ENCODE peak calls at places on chromosomes 1 and 21, in ten cellular contexts. G is sigmoid colon, T is kidney, O is stomach, Q is mucosa of descending colon, I is BJ, Y is prostate gland, Z is ovary, H is AG04450, E is A549. U is an unnamed sample.

GRCh38 chr21:15874610-15875009 is 144.8 kb downstream of the USP25 start:
- DNase-seq in G (no peak), T (no peak), O (no peak), Q (no peak), I (no peak), Y (no peak), Z (no peak), H (no peak), E (no peak), U (no peak)

GRCh38 chr1:150466964-150467363 is 20.3 kb upstream of the TARS2 start:
- DNase-seq in G (no peak), T (no peak), O (no peak), Q (no peak), I (no peak), Y (no peak), Z (no peak), H (no peak), E (no peak), U (no peak)

GRCh38 chr1:9399510-9400424 is 107.1 kb downstream of the SPSB1 start:
- DNase-seq in G (peak; percentile 81), T (no peak), O (peak; percentile 28), Q (no peak), I (no peak), Y (no peak), Z (peak; percentile 59), H (no peak), E (no peak), U (no peak)

GRCh38 chr1:116909511-116910378 is at the start of gene PTGFRN:
- DNase-seq in G (peak; percentile 89), T (peak; percentile 86), O (peak; percentile 69), Q (peak; percentile 79), I (no peak), Y (peak; percentile 64), Z (peak; percentile 82), H (no peak), E (peak; percentile 51), U (peak; percentile 57)

GRCh38 chr1:26546375-26546774 is 16.8 kb downstream of the RPS6KA1 start:
- DNase-seq in G (no peak), T (no peak), O (no peak), Q (no peak), I (no peak), Y (no peak), Z (no peak), H (no peak), E (no peak), U (no peak)

GRCh38 chr1:225460021-225460736 is 32.3 kb upstream of the LBR start:
- DNase-seq in G (peak; percentile 72), T (peak; percentile 57), O (no peak), Q (no peak), I (no peak), Y (no peak), Z (no peak), H (no peak), E (no peak), U (no peak)

GRCh38 chr1:234412830-234413229 is 39.6 kb downstream of the COA6 start:
- DNase-seq in G (no peak), T (no peak), O (no peak), Q (no peak), I (no peak), Y (no peak), Z (no peak), H (no peak), E (no peak), U (no peak)

GRCh38 chr1:53016705-53017104 is 45.3 kb upstream of the PODN start:
- DNase-seq in G (no peak), T (no peak), O (no peak), Q (no peak), I (no peak), Y (no peak), Z (no peak), H (no peak), E (no peak), U (no peak)

GRCh38 chr1:232923739-232924386 is 26.5 kb upstream of the NTPCR start:
- DNase-seq in G (no peak), T (no peak), O (no peak), Q (no peak), I (no peak), Y (no peak), Z (no peak), H (no peak), E (no peak), U (no peak)

GRCh38 chr1:5287178-5288155 is 633.1 kb downstream of the AJAP1 start:
- DNase-seq in G (no peak), T (no peak), O (no peak), Q (no peak), I (no peak), Y (no peak), Z (no peak), H (no peak), E (no peak), U (no peak)

GRCh38 chr1:161989108-161989507 is 34.6 kb downstream of the OLFML2B start:
- DNase-seq in G (no peak), T (no peak), O (no peak), Q (no peak), I (no peak), Y (no peak), Z (no peak), H (no peak), E (peak; percentile 31), U (no peak)
- TF ChIP-seq CTCF in G (no peak), T (no peak), O (no peak), Q (no peak), I (no peak), Y (no peak), Z (no peak), H (no peak), E (no peak), U (no peak)

GRCh38 chr1:175887981-175888428 is 144.6 kb upstream of the TNR start:
- DNase-seq in G (no peak), T (no peak), O (peak; percentile 30), Q (no peak), I (no peak), Y (no peak), Z (peak; percentile 21), H (no peak), E (peak; percentile 61), U (peak; percentile 98)
- TF ChIP-seq CTCF in G (no peak), T (peak; percentile 75), O (peak; percentile 14), Q (peak; percentile 68), I (peak; percentile 82), Y (peak; percentile 52), Z (no peak), H (peak; percentile 87), E (peak; percentile 62), U (peak; percentile 95)

GRCh38 chr1:109162626-109163025 is 48.7 kb downstream of the ELAPOR1 start:
- DNase-seq in G (no peak), T (no peak), O (no peak), Q (no peak), I (no peak), Y (no peak), Z (no peak), H (no peak), E (no peak), U (no peak)

GRCh38 chr1:109156916-109157385 is 43.0 kb downstream of the ELAPOR1 start:
- DNase-seq in G (no peak), T (no peak), O (peak; percentile 45), Q (no peak), I (no peak), Y (peak; percentile 35), Z (no peak), H (no peak), E (no peak), U (no peak)

GRCh38 chr1:109160054-109160840 is 46.3 kb downstream of the ELAPOR1 start:
- DNase-seq in G (no peak), T (no peak), O (no peak), Q (no peak), I (no peak), Y (no peak), Z (no peak), H (no peak), E (no peak), U (no peak)

GRCh38 chr1:109161836-109162606 is 48.1 kb downstream of the ELAPOR1 start:
- DNase-seq in G (peak; percentile 70), T (peak; percentile 77), O (no peak), Q (no peak), I (peak; percentile 86), Y (peak; percentile 61), Z (no peak), H (no peak), E (no peak), U (no peak)

DNA sequence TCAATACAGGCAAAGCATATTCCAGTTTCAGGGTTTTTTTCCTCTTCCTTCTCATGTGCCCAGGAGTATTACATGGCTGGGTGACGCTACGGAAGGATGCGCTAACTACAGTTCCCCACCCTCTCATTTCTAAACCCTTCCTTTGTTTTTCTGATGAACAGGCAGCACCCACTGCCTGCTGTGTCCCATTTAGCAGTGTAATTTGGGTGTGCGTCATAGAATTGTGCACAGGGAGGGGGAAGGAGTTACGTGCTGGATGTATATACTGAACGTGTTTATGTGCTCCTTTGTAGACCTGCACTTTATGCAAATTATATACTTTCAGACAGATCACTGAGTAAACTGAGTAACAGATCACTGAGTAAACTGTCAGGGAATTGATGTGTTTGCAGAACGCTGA is 44.5 kb downstream of the ELAPOR1 start:
- DNase-seq in G (no peak), T (no peak), O (no peak), Q (no peak), I (no peak), Y (no peak), Z (no peak), H (no peak), E (no peak), U (no peak)
- TF ChIP-seq CTCF in G (no peak), T (no peak), O (no peak), Q (no peak), I (no peak), Y (no peak), Z (no peak), H (no peak), E (no peak), U (no peak)

GRCh38 chr1:64906447-64906846 is 59.9 kb downstream of the JAK1 start:
- DNase-seq in G (no peak), T (no peak), O (no peak), Q (no peak), I (no peak), Y (no peak), Z (no peak), H (no peak), E (peak; percentile 64), U (no peak)
- TF ChIP-seq CTCF in G (no peak), T (no peak), O (no peak), Q (no peak), I (no peak), Y (no peak), Z (no peak), H (no peak), E (no peak), U (no peak)